ENCODE peak calls at places on chromosomes 13 and 19, in seven cellular contexts. T is H9, K is H1, I is IMR-90, N is trophoblast cell, L is mesenchymal stem cell, Z is mesendoderm. D is an unnamed sample.

GRCh38 chr19:55550321-55550650 is 4.9 kb upstream of the SBK3 start:
- DNase-seq in T (no peak), K (no peak), I (no peak), N (peak), L (no peak), Z (peak), D (peak)

GRCh38 chr13:59182241-59182640 is 981.5 kb downstream of the DIAPH3 start:
- DNase-seq in T (no peak), K (no peak), I (no peak), N (no peak), L (no peak), Z (no peak), D (no peak)

GRCh38 chr19:54411033-54411432 is 4.2 kb upstream of the TTYH1 start:
- DNase-seq in T (no peak), K (no peak), I (no peak), N (no peak), L (no peak), Z (no peak), D (no peak)

GRCh38 chr19:57708641-57709354 is at the start of gene ZNF154:
- DNase-seq in T (peak), K (peak), I (peak), N (peak), L (peak), Z (peak), D (peak)

GRCh38 chr19:10408511-10409291 is 5.4 kb upstream of the CDC37 start:
- DNase-seq in T (no peak), K (no peak), I (no peak), N (no peak), L (no peak), Z (no peak), D (no peak)

GRCh38 chr19:41439441-41440222 is at the start of gene DMAC2:
- DNase-seq in T (peak), K (peak), I (peak), N (peak), L (peak), Z (peak), D (peak)

GRCh38 chr19:992670-993055 is 7.6 kb upstream of the GRIN3B start:
- DNase-seq in T (no peak), K (no peak), I (no peak), N (no peak), L (no peak), Z (no peak), D (no peak)

GRCh38 chr13:45280751-45281634 is 60.0 kb downstream of the TPT1 start:
- DNase-seq in T (peak), K (peak), I (peak), N (peak), L (peak), Z (peak), D (peak)

GRCh38 chr19:49149652-49150105 is 5.5 kb downstream of the HRC start:
- DNase-seq in T (peak), K (peak), I (peak), N (peak), L (peak), Z (peak), D (peak)

GRCh38 chr13:76638882-76639281 is 247.3 kb downstream of the KCTD12 start:
- DNase-seq in T (no peak), K (no peak), I (peak), N (no peak), L (no peak), Z (no peak), D (no peak)

GRCh38 chr19:45162464-45163143 is 1.8 kb upstream of the NKPD1 start:
- DNase-seq in T (no peak), K (no peak), I (no peak), N (no peak), L (no peak), Z (no peak), D (no peak)

GRCh38 chr13:43432948-43433347 is 353.8 kb downstream of the ENOX1 start:
- DNase-seq in T (no peak), K (no peak), I (no peak), N (no peak), L (no peak), Z (no peak), D (no peak)

GRCh38 chr13:109941951-109942350 is 155.6 kb upstream of the IRS2 start:
- DNase-seq in T (no peak), K (no peak), I (peak), N (peak), L (no peak), Z (no peak), D (no peak)

GRCh38 chr13:101150998-101151397 is 265.3 kb downstream of the NALCN start:
- DNase-seq in T (no peak), K (no peak), I (peak), N (no peak), L (peak), Z (peak), D (no peak)

GRCh38 chr19:50496189-50497029 is 14.6 kb downstream of the JOSD2 start:
- DNase-seq in T (peak), K (no peak), I (no peak), N (no peak), L (no peak), Z (peak), D (no peak)

GRCh38 chr19:1619094-1619439 is 13.8 kb upstream of the UQCR11 start:
- DNase-seq in T (no peak), K (no peak), I (no peak), N (no peak), L (no peak), Z (no peak), D (no peak)

GRCh38 chr13:31441804-31442487 is 242.2 kb downstream of the B3GLCT start:
- DNase-seq in T (no peak), K (no peak), I (no peak), N (no peak), L (no peak), Z (no peak), D (no peak)

GRCh38 chr13:74907788-74908187 is 574.2 kb downstream of the TBC1D4 start:
- DNase-seq in T (no peak), K (no peak), I (no peak), N (no peak), L (no peak), Z (no peak), D (no peak)

GRCh38 chr13:110571897-110572777 is 10.6 kb upstream of the RAB20 start:
- DNase-seq in T (no peak), K (no peak), I (no peak), N (no peak), L (no peak), Z (no peak), D (no peak)

GRCh38 chr19:17624314-17624991 is 63.7 kb downstream of the UNC13A start:
- DNase-seq in T (no peak), K (no peak), I (no peak), N (no peak), L (no peak), Z (no peak), D (no peak)

GRCh38 chr13:89856512-89856911 is 1491.0 kb upstream of the MIR17HG start:
- DNase-seq in T (no peak), K (no peak), I (no peak), N (no peak), L (no peak), Z (peak), D (no peak)

GRCh38 chr19:27652281-27652680 is 1560.7 kb downstream of the UQCRFS1 start:
- DNase-seq in T (peak), K (no peak), I (no peak), N (no peak), L (no peak), Z (no peak), D (no peak)

GRCh38 chr19:1526979-1527649 is 3.2 kb downstream of the PLK5 start:
- DNase-seq in T (no peak), K (no peak), I (no peak), N (peak), L (no peak), Z (no peak), D (no peak)

GRCh38 chr19:54029930-54030490 is 33.7 kb downstream of the VSTM1 start:
- DNase-seq in T (peak), K (peak), I (peak), N (peak), L (peak), Z (peak), D (peak)

GRCh38 chr19:7645159-7645558 is 8.2 kb downstream of the STXBP2 start:
- DNase-seq in T (no peak), K (no peak), I (no peak), N (no peak), L (no peak), Z (no peak), D (no peak)

GRCh38 chr19:52170304-52170703 is 1.1 kb downstream of the ZNF836 start:
- DNase-seq in T (no peak), K (no peak), I (no peak), N (no peak), L (peak), Z (no peak), D (no peak)

GRCh38 chr19:14369399-14370168 is 11.7 kb upstream of the ADGRE5 start:
- DNase-seq in T (no peak), K (no peak), I (peak), N (peak), L (no peak), Z (no peak), D (no peak)

GRCh38 chr13:85170372-85170771 is 628.8 kb downstream of the SLITRK6 start:
- DNase-seq in T (no peak), K (no peak), I (no peak), N (no peak), L (no peak), Z (no peak), D (no peak)

GRCh38 chr13:91630916-91631315 is 232.5 kb downstream of the GPC5 start:
- DNase-seq in T (no peak), K (no peak), I (no peak), N (no peak), L (no peak), Z (no peak), D (no peak)

GRCh38 chr13:110331362-110331761 is 24.3 kb downstream of the COL4A2 start:
- DNase-seq in T (no peak), K (no peak), I (peak), N (no peak), L (no peak), Z (no peak), D (no peak)

GRCh38 chr19:12858041-12858928 is 20.0 kb downstream of the MAST1 start:
- DNase-seq in T (no peak), K (no peak), I (no peak), N (peak), L (no peak), Z (no peak), D (no peak)

GRCh38 chr19:45636902-45637301 is 2.3 kb downstream of the EML2 start:
- DNase-seq in T (no peak), K (no peak), I (no peak), N (no peak), L (no peak), Z (no peak), D (no peak)

GRCh38 chr19:5605362-5605761 is 17.2 kb downstream of the SAFB2 start:
- DNase-seq in T (no peak), K (no peak), I (no peak), N (no peak), L (no peak), Z (no peak), D (no peak)

GRCh38 chr19:33215438-33216197 is 10.0 kb downstream of the SLC7A10 start:
- DNase-seq in T (no peak), K (no peak), I (no peak), N (no peak), L (no peak), Z (no peak), D (no peak)

GRCh38 chr19:35437152-35437951 is 10.7 kb upstream of the FFAR2 start:
- DNase-seq in T (no peak), K (no peak), I (no peak), N (no peak), L (peak), Z (no peak), D (no peak)
- H3K27ac ChIP-seq in T (no peak), K (no peak), I (no peak), N (no peak), L (no peak), Z (no peak), D (no peak)

GRCh38 chr13:53028637-53029121 is at the start of gene OLFM4:
- DNase-seq in T (peak), K (peak), I (no peak), N (no peak), L (no peak), Z (no peak), D (no peak)
- H2BK120ac ChIP-seq in T (peak), K (no peak), I (no peak), N (no peak), L (no peak), Z (no peak), D (no peak)

GRCh38 chr19:4327252-4327876 is 11.3 kb downstream of the STAP2 start:
- DNase-seq in T (peak), K (peak), I (peak), N (peak), L (peak), Z (peak), D (peak)

GRCh38 chr19:4327877-4328242 is 10.8 kb downstream of the STAP2 start:
- DNase-seq in T (no peak), K (peak), I (no peak), N (peak), L (no peak), Z (no peak), D (no peak)

GRCh38 chr19:4326837-4327251 is 11.8 kb downstream of the STAP2 start:
- DNase-seq in T (peak), K (peak), I (no peak), N (no peak), L (no peak), Z (peak), D (peak)

GRCh38 chr19:4328243-4328990 is 10.2 kb downstream of the STAP2 start:
- DNase-seq in T (peak), K (peak), I (peak), N (peak), L (peak), Z (peak), D (peak)

DNA sequence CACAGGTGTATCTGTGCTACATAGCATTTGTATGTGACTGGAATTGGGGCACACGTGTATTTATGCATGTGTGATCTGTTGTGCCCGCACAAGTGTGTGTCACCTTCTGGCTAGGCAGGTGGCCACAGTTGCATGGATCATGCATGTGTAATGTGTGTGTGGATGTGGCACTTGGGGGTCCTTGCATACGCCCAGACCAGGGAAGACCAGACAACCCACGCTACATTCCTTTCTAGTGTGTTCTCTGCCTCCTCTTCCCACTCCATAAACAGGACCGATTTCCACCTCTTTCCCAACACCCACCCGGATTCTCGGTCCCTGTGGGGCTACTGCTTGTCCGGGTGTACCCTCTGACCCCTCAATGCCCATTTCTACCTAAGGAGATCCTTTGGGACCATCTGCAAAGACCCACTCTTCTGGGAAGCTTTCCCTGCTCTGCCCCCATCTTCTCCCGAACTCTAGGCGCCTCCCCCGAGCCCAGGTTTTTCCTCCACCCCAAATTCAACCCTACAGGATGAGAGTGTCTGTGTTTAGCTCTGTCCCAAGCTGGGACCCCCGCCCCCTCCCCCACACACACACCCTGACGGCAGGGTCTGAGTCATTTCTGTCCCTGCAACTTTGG is 12.3 kb downstream of the STAP2 start:
- DNase-seq in T (no peak), K (no peak), I (no peak), N (no peak), L (no peak), Z (no peak), D (no peak)
- H4K8ac ChIP-seq in T (no peak), K (no peak), I (no peak), N (no peak), L (no peak), Z (no peak), D (no peak)

DNA sequence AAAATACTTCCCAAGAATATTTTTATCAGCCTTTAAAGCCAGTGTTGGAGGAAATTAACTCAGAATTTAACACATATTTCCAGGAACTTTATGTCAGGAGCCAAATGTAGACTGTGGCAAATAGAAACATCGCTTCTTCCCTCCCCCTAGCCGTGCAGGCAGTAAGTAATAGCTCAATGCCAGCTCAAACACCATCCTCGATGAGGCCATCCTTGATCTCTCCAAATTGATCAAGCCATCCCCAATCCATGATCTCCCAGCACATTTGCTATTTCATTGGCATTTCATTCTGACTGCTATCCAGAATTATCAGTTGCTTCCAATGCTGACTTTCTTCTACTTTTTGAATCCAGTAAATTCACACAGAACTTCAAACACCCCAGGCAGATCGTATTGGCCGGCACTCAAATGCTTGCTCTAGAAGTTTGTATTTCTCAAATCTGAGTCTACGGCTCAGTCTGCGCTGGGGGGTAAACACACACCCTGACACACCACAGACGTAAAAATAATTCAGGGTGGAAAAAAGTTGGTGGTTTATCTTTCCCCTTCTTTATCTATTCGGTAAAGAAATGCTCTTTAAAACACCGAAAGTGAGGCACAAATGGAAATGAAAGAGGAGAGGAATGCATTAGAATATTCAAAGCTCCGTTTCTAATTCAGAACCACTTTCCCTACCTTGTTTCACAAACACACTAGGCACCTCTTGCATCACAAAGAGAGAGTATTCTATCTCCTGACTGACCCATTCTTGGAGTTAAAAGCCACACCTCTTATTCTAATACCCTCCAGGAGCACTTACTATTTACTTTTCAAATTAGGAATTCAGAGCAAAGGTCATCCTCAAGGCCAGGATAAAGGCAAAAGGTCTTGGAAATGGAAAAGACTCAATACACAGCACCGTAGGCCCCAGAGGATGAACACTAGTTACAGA is 991 bp downstream of the OBI1 start:
- DNase-seq in T (peak), K (no peak), I (peak), N (peak), L (peak), Z (peak), D (peak)
- H3K27ac ChIP-seq in T (peak), K (peak), I (peak), N (no peak), L (peak), Z (no peak), D (peak)

DNA sequence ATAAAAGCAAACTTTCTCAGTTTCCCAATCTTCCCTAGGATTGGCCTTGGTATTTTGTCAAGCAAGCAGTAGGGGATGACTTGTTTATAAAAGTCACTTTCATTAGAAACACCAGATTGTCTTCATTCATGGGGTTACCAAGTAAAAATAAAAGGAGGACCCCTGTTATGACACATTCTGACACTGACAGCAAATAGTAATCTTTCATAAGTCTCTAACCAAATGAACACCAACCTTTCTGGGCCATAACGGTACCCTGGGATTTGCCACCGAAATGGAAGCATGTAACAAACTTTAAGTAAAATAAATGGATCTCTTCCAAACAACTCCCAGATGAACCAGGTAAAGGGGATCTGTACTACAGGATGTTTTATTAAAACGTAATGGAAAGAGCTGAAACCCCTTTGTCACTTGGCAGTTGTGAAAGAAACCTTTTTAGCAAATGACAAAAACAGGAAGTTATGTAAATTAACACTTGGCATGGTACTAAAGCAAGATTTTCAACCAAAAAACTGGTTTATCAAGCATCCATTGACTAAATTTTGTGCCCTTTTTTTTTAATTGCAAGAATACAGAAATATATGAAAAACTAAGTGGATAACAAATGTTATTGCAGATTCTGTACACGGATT is 335.6 kb downstream of the RBM26 start:
- DNase-seq in T (no peak), K (no peak), I (no peak), N (no peak), L (no peak), Z (no peak), D (no peak)
- H2BK120ac ChIP-seq in T (no peak), K (no peak), I (no peak), N (no peak), L (no peak), Z (no peak), D (no peak)

DNA sequence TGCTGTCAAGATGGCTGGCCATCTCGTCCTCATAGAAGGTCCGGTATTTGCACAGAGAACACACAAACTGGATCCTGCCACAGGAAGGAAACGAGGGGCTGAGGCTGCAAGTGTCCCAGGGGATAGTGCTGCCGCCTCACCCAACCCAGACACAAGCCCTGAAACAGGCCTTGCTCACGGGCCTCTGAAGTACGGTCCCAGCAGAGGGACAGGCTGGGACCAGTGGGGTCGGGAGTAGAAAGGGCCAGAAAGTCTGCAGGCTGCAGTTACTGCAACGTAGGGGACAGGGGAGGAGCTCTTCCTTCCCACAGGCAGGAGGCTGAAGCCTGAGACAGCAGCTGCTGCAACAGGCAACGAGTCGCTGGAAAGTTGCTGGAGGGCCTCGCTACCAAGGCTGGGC is 18.2 kb upstream of the AKAP8 start:
- DNase-seq in T (no peak), K (no peak), I (no peak), N (no peak), L (no peak), Z (no peak), D (no peak)
- H4K8ac ChIP-seq in T (no peak), K (no peak), I (no peak), N (no peak), L (no peak), Z (no peak), D (no peak)